ENCODE peak calls at places on chromosomes 7 and 10, in ten cellular contexts. One of them, this sample, is unnamed.

GRCh38 chr7:75694636-75695035 is 44.1 kb downstream of the HIP1 start:
- DNase-seq in dorsolateral prefrontal cortex: no peak
- DNase-seq in kidney epithelial cell: no peak
- DNase-seq in PC-9: no peak
- DNase-seq in tibial nerve: no peak
- DNase-seq in prostate gland: no peak
- DNase-seq in brain microvascular endothelial cell: no peak
- DNase-seq in HFF-Myc: no peak
- DNase-seq in BJ: no peak
- DNase-seq in endothelial cell: no peak
- DNase-seq in this sample: no peak

GRCh38 chr7:138478499-138478908 is 18.4 kb downstream of the TRIM24 start:
- DNase-seq in brain microvascular endothelial cell: no peak
- DNase-seq in tibial nerve: no peak
- DNase-seq in dorsolateral prefrontal cortex: no peak
- DNase-seq in prostate gland: no peak
- DNase-seq in kidney epithelial cell: no peak
- DNase-seq in endothelial cell: no peak
- DNase-seq in PC-9: no peak
- DNase-seq in HFF-Myc: no peak
- DNase-seq in BJ: no peak
- DNase-seq in this sample: no peak

GRCh38 chr7:901388-902154 is 25.2 kb downstream of the GET4 start:
- DNase-seq in BJ: peak
- DNase-seq in brain microvascular endothelial cell: peak
- DNase-seq in endothelial cell: peak
- DNase-seq in tibial nerve: peak
- DNase-seq in kidney epithelial cell: peak
- DNase-seq in HFF-Myc: peak
- DNase-seq in dorsolateral prefrontal cortex: no peak
- DNase-seq in prostate gland: no peak
- DNase-seq in PC-9: peak
- DNase-seq in this sample: peak

GRCh38 chr7:130367088-130367755 is 13.1 kb upstream of the CPA1 start:
- DNase-seq in tibial nerve: no peak
- DNase-seq in BJ: no peak
- DNase-seq in prostate gland: no peak
- DNase-seq in dorsolateral prefrontal cortex: no peak
- DNase-seq in HFF-Myc: no peak
- DNase-seq in endothelial cell: no peak
- DNase-seq in brain microvascular endothelial cell: no peak
- DNase-seq in PC-9: no peak
- DNase-seq in kidney epithelial cell: no peak
- DNase-seq in this sample: no peak

GRCh38 chr7:93551063-93551895 is 23.2 kb downstream of the CALCR start:
- DNase-seq in endothelial cell: peak
- DNase-seq in brain microvascular endothelial cell: peak
- DNase-seq in tibial nerve: no peak
- DNase-seq in kidney epithelial cell: peak
- DNase-seq in PC-9: peak
- DNase-seq in prostate gland: no peak
- DNase-seq in BJ: no peak
- DNase-seq in HFF-Myc: peak
- DNase-seq in dorsolateral prefrontal cortex: no peak
- DNase-seq in this sample: no peak

GRCh38 chr7:38160003-38160571 is 18.0 kb upstream of the STARD3NL start:
- DNase-seq in PC-9: no peak
- DNase-seq in tibial nerve: no peak
- DNase-seq in HFF-Myc: no peak
- DNase-seq in BJ: no peak
- DNase-seq in prostate gland: no peak
- DNase-seq in brain microvascular endothelial cell: no peak
- DNase-seq in endothelial cell: no peak
- DNase-seq in kidney epithelial cell: no peak
- DNase-seq in dorsolateral prefrontal cortex: no peak
- DNase-seq in this sample: no peak

GRCh38 chr7:101169838-101170531 is 4.6 kb upstream of the VGF start:
- DNase-seq in prostate gland: peak
- DNase-seq in brain microvascular endothelial cell: peak
- DNase-seq in HFF-Myc: no peak
- DNase-seq in PC-9: peak
- DNase-seq in endothelial cell: peak
- DNase-seq in BJ: no peak
- DNase-seq in dorsolateral prefrontal cortex: peak
- DNase-seq in tibial nerve: peak
- DNase-seq in kidney epithelial cell: no peak
- DNase-seq in this sample: no peak

GRCh38 chr10:85430991-85431390 is 935.6 kb downstream of the GRID1 start:
- DNase-seq in kidney epithelial cell: no peak
- DNase-seq in brain microvascular endothelial cell: peak
- DNase-seq in tibial nerve: no peak
- DNase-seq in PC-9: no peak
- DNase-seq in dorsolateral prefrontal cortex: no peak
- DNase-seq in HFF-Myc: no peak
- DNase-seq in BJ: no peak
- DNase-seq in endothelial cell: no peak
- DNase-seq in prostate gland: no peak
- DNase-seq in this sample: no peak

GRCh38 chr7:67794544-67794943 is 797.9 kb downstream of the TYW1 start:
- DNase-seq in endothelial cell: no peak
- DNase-seq in PC-9: no peak
- DNase-seq in tibial nerve: no peak
- DNase-seq in prostate gland: no peak
- DNase-seq in BJ: no peak
- DNase-seq in kidney epithelial cell: no peak
- DNase-seq in dorsolateral prefrontal cortex: no peak
- DNase-seq in brain microvascular endothelial cell: no peak
- DNase-seq in HFF-Myc: no peak
- DNase-seq in this sample: no peak

GRCh38 chr7:67786021-67786420 is 789.4 kb downstream of the TYW1 start:
- DNase-seq in endothelial cell: no peak
- DNase-seq in HFF-Myc: no peak
- DNase-seq in brain microvascular endothelial cell: no peak
- DNase-seq in prostate gland: no peak
- DNase-seq in PC-9: no peak
- DNase-seq in BJ: no peak
- DNase-seq in tibial nerve: no peak
- DNase-seq in dorsolateral prefrontal cortex: no peak
- DNase-seq in kidney epithelial cell: no peak
- DNase-seq in this sample: no peak

GRCh38 chr7:67791918-67792317 is 795.3 kb downstream of the TYW1 start:
- DNase-seq in endothelial cell: no peak
- DNase-seq in prostate gland: no peak
- DNase-seq in kidney epithelial cell: no peak
- DNase-seq in PC-9: no peak
- DNase-seq in HFF-Myc: no peak
- DNase-seq in tibial nerve: no peak
- DNase-seq in brain microvascular endothelial cell: no peak
- DNase-seq in dorsolateral prefrontal cortex: no peak
- DNase-seq in BJ: no peak
- DNase-seq in this sample: no peak

GRCh38 chr7:67788689-67789088 is 792.1 kb downstream of the TYW1 start:
- DNase-seq in prostate gland: no peak
- DNase-seq in HFF-Myc: no peak
- DNase-seq in tibial nerve: no peak
- DNase-seq in BJ: no peak
- DNase-seq in kidney epithelial cell: no peak
- DNase-seq in dorsolateral prefrontal cortex: peak
- DNase-seq in brain microvascular endothelial cell: no peak
- DNase-seq in PC-9: no peak
- DNase-seq in endothelial cell: no peak
- DNase-seq in this sample: no peak
- TF ChIP-seq CTCF in prostate gland: no peak
- TF ChIP-seq CTCF in HFF-Myc: peak
- TF ChIP-seq CTCF in tibial nerve: no peak
- TF ChIP-seq CTCF in BJ: peak
- TF ChIP-seq CTCF in kidney epithelial cell: peak
- TF ChIP-seq CTCF in dorsolateral prefrontal cortex: peak
- TF ChIP-seq CTCF in brain microvascular endothelial cell: peak
- TF ChIP-seq CTCF in PC-9: peak
- TF ChIP-seq CTCF in endothelial cell: no peak
- TF ChIP-seq CTCF in this sample: no peak

GRCh38 chr7:151506901-151507382 is 12.8 kb downstream of the RHEB start:
- DNase-seq in tibial nerve: no peak
- DNase-seq in HFF-Myc: no peak
- DNase-seq in BJ: no peak
- DNase-seq in endothelial cell: peak
- DNase-seq in brain microvascular endothelial cell: no peak
- DNase-seq in dorsolateral prefrontal cortex: no peak
- DNase-seq in prostate gland: peak
- DNase-seq in PC-9: no peak
- DNase-seq in kidney epithelial cell: no peak
- DNase-seq in this sample: peak
- TF ChIP-seq CTCF in tibial nerve: no peak
- TF ChIP-seq CTCF in HFF-Myc: no peak
- TF ChIP-seq CTCF in BJ: no peak
- TF ChIP-seq CTCF in endothelial cell: no peak
- TF ChIP-seq CTCF in brain microvascular endothelial cell: peak
- TF ChIP-seq CTCF in dorsolateral prefrontal cortex: no peak
- TF ChIP-seq CTCF in prostate gland: no peak
- TF ChIP-seq CTCF in PC-9: no peak
- TF ChIP-seq CTCF in kidney epithelial cell: peak
- TF ChIP-seq CTCF in this sample: no peak

GRCh38 chr7:111858331-111858730 is 296.0 kb upstream of the IMMP2L start:
- DNase-seq in dorsolateral prefrontal cortex: no peak
- DNase-seq in PC-9: no peak
- DNase-seq in BJ: no peak
- DNase-seq in prostate gland: no peak
- DNase-seq in endothelial cell: no peak
- DNase-seq in tibial nerve: no peak
- DNase-seq in brain microvascular endothelial cell: no peak
- DNase-seq in kidney epithelial cell: no peak
- DNase-seq in HFF-Myc: no peak
- DNase-seq in this sample: no peak

GRCh38 chr7:111853231-111853990 is 291.1 kb upstream of the IMMP2L start:
- DNase-seq in HFF-Myc: no peak
- DNase-seq in PC-9: no peak
- DNase-seq in endothelial cell: no peak
- DNase-seq in kidney epithelial cell: no peak
- DNase-seq in BJ: no peak
- DNase-seq in prostate gland: no peak
- DNase-seq in tibial nerve: no peak
- DNase-seq in brain microvascular endothelial cell: no peak
- DNase-seq in dorsolateral prefrontal cortex: no peak
- DNase-seq in this sample: no peak

GRCh38 chr7:111855161-111855841 is 293.0 kb upstream of the IMMP2L start:
- DNase-seq in prostate gland: peak
- DNase-seq in dorsolateral prefrontal cortex: peak
- DNase-seq in brain microvascular endothelial cell: peak
- DNase-seq in kidney epithelial cell: peak
- DNase-seq in HFF-Myc: peak
- DNase-seq in tibial nerve: peak
- DNase-seq in BJ: no peak
- DNase-seq in endothelial cell: peak
- DNase-seq in PC-9: peak
- DNase-seq in this sample: peak

GRCh38 chr7:111852081-111852480 is 289.8 kb upstream of the IMMP2L start:
- DNase-seq in endothelial cell: no peak
- DNase-seq in tibial nerve: no peak
- DNase-seq in BJ: no peak
- DNase-seq in dorsolateral prefrontal cortex: no peak
- DNase-seq in brain microvascular endothelial cell: no peak
- DNase-seq in prostate gland: no peak
- DNase-seq in PC-9: no peak
- DNase-seq in kidney epithelial cell: no peak
- DNase-seq in HFF-Myc: no peak
- DNase-seq in this sample: no peak

GRCh38 chr7:111855842-111856227 is 293.5 kb upstream of the IMMP2L start:
- DNase-seq in PC-9: no peak
- DNase-seq in HFF-Myc: no peak
- DNase-seq in brain microvascular endothelial cell: peak
- DNase-seq in dorsolateral prefrontal cortex: peak
- DNase-seq in BJ: no peak
- DNase-seq in prostate gland: peak
- DNase-seq in kidney epithelial cell: no peak
- DNase-seq in tibial nerve: no peak
- DNase-seq in endothelial cell: peak
- DNase-seq in this sample: no peak
- TF ChIP-seq CTCF in PC-9: no peak
- TF ChIP-seq CTCF in HFF-Myc: peak
- TF ChIP-seq CTCF in brain microvascular endothelial cell: peak
- TF ChIP-seq CTCF in dorsolateral prefrontal cortex: peak
- TF ChIP-seq CTCF in BJ: peak
- TF ChIP-seq CTCF in prostate gland: no peak
- TF ChIP-seq CTCF in kidney epithelial cell: peak
- TF ChIP-seq CTCF in tibial nerve: no peak
- TF ChIP-seq CTCF in endothelial cell: no peak
- TF ChIP-seq CTCF in this sample: no peak

DNA sequence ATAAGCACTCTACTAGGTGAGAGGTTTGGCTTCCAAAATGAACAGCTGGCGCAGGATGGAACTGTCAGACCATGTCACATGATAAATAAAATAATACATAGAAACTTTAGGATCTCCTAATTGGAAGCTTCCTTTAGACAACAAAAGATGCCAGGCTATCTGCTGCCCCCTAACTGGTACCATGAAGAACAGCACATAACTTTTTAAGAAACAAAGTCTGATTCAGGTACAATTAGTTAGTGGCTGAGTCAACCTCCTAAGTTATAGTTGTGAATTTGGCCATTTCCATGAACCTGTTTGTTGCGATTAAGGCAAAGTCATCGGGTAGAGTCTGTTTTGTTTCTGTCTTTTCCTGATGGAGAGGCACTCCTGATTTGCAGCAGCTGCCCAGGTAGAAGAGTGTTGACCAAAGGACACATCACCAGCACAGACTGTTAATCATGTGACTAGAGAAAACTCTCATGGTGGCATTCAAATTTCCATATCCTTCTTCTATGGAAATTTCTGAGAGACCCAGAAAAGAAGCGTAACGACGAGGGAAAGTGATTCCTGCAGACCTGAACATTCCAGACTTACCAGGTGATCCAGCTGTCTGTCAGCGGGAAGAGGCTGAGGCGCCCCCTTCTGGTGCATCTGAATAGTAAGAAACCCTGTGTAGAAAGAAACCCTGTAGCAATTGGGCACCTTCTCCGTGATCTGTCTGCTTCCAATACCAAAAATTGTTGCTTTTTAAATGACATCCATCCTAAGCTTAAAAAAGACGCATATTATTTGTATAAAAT is 8.6 kb upstream of the INHBA start:
- DNase-seq in kidney epithelial cell: no peak
- DNase-seq in PC-9: peak
- DNase-seq in endothelial cell: peak
- DNase-seq in BJ: no peak
- DNase-seq in tibial nerve: no peak
- DNase-seq in prostate gland: no peak
- DNase-seq in dorsolateral prefrontal cortex: no peak
- DNase-seq in HFF-Myc: no peak
- DNase-seq in brain microvascular endothelial cell: no peak
- DNase-seq in this sample: no peak
- TF ChIP-seq CTCF in kidney epithelial cell: peak
- TF ChIP-seq CTCF in PC-9: peak
- TF ChIP-seq CTCF in endothelial cell: peak
- TF ChIP-seq CTCF in BJ: peak
- TF ChIP-seq CTCF in tibial nerve: no peak
- TF ChIP-seq CTCF in prostate gland: no peak
- TF ChIP-seq CTCF in dorsolateral prefrontal cortex: peak
- TF ChIP-seq CTCF in HFF-Myc: peak
- TF ChIP-seq CTCF in brain microvascular endothelial cell: peak
- TF ChIP-seq CTCF in this sample: no peak

This sample was measured in HL-60.